ENCODE peak calls at places on chromosomes 2 and 18, in four cellular contexts. Z is tibial nerve, U is thyroid gland, P is upper lobe of left lung. S is an unnamed sample.
A peak's percentile ranks its signal among the peaks of the same experiment; 100 is the strongest.

GRCh38 chr2:25369439-25369838 is 27.7 kb upstream of the DNMT3A start:
- DNase-seq in U (no peak), Z (no peak), P (no peak), S (peak; percentile 37)

GRCh38 chr2:186853871-186854435 is 5.0 kb upstream of the ZSWIM2 start:
- DNase-seq in P (no peak), Z (no peak), U (no peak), S (no peak)

GRCh38 chr18:22846088-22846683 is 86.9 kb upstream of the RBBP8 start:
- DNase-seq in U (no peak), Z (no peak), P (no peak), S (no peak)

GRCh38 chr2:88810017-88810416 is 118.5 kb downstream of the RPIA start:
- DNase-seq in Z (no peak), P (no peak), U (no peak), S (no peak)

GRCh38 chr2:11773111-11773510 is 26.7 kb downstream of the LPIN1 start:
- DNase-seq in P (no peak), Z (no peak), U (no peak), S (no peak)

GRCh38 chr2:228063558-228063957 is 117.9 kb downstream of the SPHKAP start:
- DNase-seq in U (no peak), Z (no peak), P (no peak), S (no peak)

GRCh38 chr2:176827269-176827668 is 385.3 kb upstream of the HNRNPA3 start:
- DNase-seq in P (no peak), U (no peak), Z (no peak), S (no peak)

GRCh38 chr2:56008661-56009411 is 85.3 kb upstream of the EFEMP1 start:
- DNase-seq in P (no peak), Z (peak; percentile 23), U (peak; percentile 63), S (peak; percentile 29)

GRCh38 chr2:9001229-9001628 is 2.3 kb downstream of the MBOAT2 start:
- DNase-seq in Z (no peak), U (no peak), P (no peak), S (no peak)

GRCh38 chr2:183868707-183869106 is 729.6 kb upstream of the ZNF804A start:
- DNase-seq in Z (no peak), U (no peak), P (no peak), S (no peak)

GRCh38 chr2:27943138-27943537 is 52.6 kb downstream of the BABAM2 start:
- DNase-seq in Z (no peak), U (no peak), P (no peak), S (no peak)

GRCh38 chr18:76903386-76903785 is 81.0 kb downstream of the ZNF236 start:
- DNase-seq in Z (no peak), U (no peak), P (no peak), S (no peak)

GRCh38 chr2:221156335-221156734 is 415.8 kb downstream of the EPHA4 start:
- DNase-seq in U (no peak), P (no peak), Z (no peak), S (no peak)

GRCh38 chr2:232229296-232229916 is 149.1 kb upstream of the ALPP start:
- DNase-seq in P (peak; percentile 40), U (peak; percentile 39), Z (no peak), S (no peak)

GRCh38 chr2:213476641-213477040 is 192.4 kb downstream of the SPAG16 start:
- DNase-seq in U (no peak), Z (no peak), P (no peak), S (no peak)

GRCh38 chr18:68221116-68221724 is 493.7 kb downstream of the TMX3 start:
- DNase-seq in P (no peak), U (no peak), Z (no peak), S (no peak)

DNA sequence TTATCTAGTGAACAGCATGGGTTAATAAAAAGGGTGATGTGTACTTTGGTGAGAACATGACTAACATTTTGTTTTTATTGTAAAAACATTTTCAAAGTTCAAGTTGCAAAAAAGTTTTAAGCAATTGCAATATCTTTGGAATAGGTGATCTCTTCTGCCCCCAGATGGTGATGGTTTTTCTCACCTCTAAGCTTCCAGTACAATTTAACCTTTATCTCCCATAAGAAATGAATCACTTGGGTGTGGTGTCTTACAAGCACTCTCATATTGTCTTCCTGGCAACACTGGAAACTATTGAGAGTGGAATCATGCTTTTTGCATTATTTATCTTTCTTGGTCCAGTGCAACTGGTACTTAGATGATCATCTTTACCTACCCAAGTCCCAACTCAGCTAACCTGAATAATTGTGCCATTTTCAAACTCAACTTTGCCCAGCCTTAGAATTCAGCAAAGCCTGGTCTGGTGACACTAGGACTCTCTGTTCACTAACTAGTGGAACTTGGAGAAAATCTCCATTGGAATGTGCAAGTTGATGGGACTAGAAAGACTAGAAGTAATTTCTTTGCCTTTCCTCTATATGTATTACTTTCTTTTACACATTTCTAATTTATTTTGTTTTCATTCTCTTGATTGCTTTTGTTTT is 964.6 kb upstream of the ZEB2 start:
- DNase-seq in P (no peak), Z (no peak), U (no peak), S (no peak)
- TF ChIP-seq CTCF in P (no peak), Z (no peak), U (no peak), S (no peak)

DNA sequence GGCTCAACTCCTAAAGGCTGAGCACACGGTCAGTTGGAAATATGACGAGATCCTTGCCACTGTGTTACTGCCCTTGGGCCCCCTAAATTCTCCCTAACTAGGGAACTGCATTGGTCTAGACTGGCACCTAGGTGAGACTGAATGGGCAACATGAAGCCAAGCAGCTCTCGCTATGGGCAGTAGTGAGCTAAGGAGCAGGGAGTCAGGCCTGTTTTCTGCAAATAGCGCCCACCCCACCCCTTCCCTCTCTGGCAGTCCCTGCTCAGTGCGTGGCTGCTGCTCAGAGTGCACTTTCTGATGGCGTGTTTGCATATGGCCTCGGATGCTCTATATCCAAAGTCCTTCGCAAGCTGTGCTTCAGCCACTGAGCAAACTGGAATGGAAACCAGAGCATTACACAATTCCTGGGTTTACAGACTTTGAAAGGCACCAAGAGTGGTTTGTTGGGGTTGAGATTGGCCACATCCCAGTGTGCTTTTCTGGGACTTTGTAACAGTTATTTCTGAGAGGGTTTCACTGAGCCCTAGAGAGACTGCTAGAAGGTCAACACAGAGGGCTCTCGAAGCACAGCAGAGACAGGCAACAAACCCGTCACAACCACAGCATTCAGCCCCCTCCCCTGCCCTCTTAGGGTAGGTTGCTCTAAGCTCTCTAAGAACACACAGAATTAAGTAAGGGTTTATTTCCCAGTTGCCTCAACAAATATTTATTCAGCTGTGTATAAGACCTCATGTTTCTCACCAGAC is 419.9 kb downstream of the STK39 start:
- DNase-seq in Z (no peak), U (no peak), P (peak; percentile 44), S (no peak)
- TF ChIP-seq POLR2A in Z (no peak), U (no peak), P (no peak), S (no peak)

GRCh38 chr2:31888550-31888949 is 122.3 kb downstream of the MEMO1 start:
- DNase-seq in U (no peak), Z (no peak), P (no peak), S (no peak)

GRCh38 chr2:31889044-31889443 is 121.8 kb downstream of the MEMO1 start:
- DNase-seq in Z (no peak), U (no peak), P (no peak), S (no peak)

DNA sequence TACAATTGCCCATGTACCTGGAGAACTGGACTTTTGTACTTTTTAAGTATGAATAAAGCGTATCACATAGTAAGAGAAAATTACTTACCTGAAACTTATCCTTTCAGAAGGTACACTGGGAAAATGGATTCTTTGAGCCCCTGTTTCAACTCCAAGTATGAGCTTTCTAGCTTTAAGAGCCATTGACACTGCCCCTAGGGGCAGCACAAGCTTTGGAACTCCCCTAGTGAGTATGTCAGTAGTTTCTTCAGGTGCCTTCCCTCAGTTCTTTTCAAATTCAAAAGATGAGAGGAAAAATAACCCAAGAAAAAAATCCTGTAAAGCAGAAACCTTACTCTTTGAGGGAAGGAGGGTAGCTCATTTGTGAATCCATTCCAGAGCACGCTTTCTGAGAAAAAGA is 124.1 kb downstream of the MEMO1 start:
- DNase-seq in P (no peak), U (peak; percentile 49), Z (no peak), S (no peak)
- TF ChIP-seq CTCF in P (no peak), U (peak; percentile 45), Z (no peak), S (no peak)

GRCh38 chr2:37599688-37600525 is 71.5 kb downstream of the CDC42EP3 start:
- DNase-seq in Z (no peak), P (peak; percentile 47), U (peak; percentile 20), S (no peak)
- TF ChIP-seq POLR2A in Z (no peak), P (peak; percentile 68), U (no peak), S (no peak)

GRCh38 chr2:174683392-174683759 is 80.9 kb downstream of the CHRNA1 start:
- DNase-seq in U (no peak), Z (no peak), P (no peak), S (no peak)
- TF ChIP-seq CTCF in U (no peak), Z (no peak), P (no peak), S (no peak)

GRCh38 chr2:117714761-117715160 is 99.7 kb upstream of the DDX18 start:
- DNase-seq in U (no peak), P (no peak), Z (no peak), S (no peak)

GRCh38 chr2:117716505-117716904 is 98.0 kb upstream of the DDX18 start:
- DNase-seq in Z (no peak), P (no peak), U (no peak), S (no peak)

GRCh38 chr2:117720765-117721164 is 93.7 kb upstream of the DDX18 start:
- DNase-seq in P (no peak), U (no peak), Z (no peak), S (no peak)

GRCh38 chr2:117717072-117717471 is 97.4 kb upstream of the DDX18 start:
- DNase-seq in U (no peak), P (no peak), Z (no peak), S (no peak)

GRCh38 chr2:117718048-117718447 is 96.4 kb upstream of the DDX18 start:
- DNase-seq in U (no peak), P (no peak), Z (no peak), S (no peak)
- TF ChIP-seq POLR2A in U (no peak), P (no peak), Z (no peak), S (no peak)

DNA sequence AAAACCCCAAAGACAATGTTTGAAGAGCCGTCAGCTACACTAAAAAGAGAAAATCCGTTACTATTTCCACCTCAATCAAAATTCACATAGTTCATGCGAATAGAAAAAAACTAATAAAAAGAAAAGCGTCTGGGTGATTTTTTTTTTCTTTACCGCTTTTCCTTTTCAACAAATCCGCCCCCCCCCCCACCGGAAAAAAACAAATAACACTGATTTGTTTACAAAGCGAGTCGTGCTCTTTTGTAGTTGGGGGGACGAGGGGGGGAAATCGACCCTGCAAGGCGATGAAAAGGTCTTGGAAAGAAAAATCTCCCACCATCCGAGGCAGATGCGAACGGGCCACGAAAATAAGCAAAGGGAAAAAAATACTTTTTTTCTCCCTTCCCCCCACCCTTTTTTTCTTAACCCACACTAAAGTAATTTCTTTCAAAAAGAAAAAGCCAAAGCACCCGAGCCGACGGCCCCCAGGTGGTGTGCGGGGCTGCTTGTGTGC is 640 bp downstream of the ZNF521 start:
- DNase-seq in P (no peak), Z (no peak), U (peak; percentile 3), S (no peak)
- TF ChIP-seq CTCF in P (no peak), Z (no peak), U (no peak), S (no peak)

S was measured in lower leg skin.